ENCODE peak calls at places on chromosomes 1 and 21, in ten cellular contexts. G is pancreas, S is NCI-H1105 treated with DMSO at 0.1 percent for 48 hours, U is left ventricle myocardium inferior, B is GM12878, W is A549, L is nephron progenitor cell, D is HEK293T, M is EH, H is cardiac fibroblast. X is an unnamed sample.

GRCh38 chr21:24076179-24076578 is 1531.1 kb downstream of the MRPL39 start:
- DNase-seq in G (no peak), S (peak), U (no peak), B (no peak), W (no peak), L (no peak), D (no peak), M (no peak), H (peak), X (no peak)

GRCh38 chr1:198435044-198435443 is 105.4 kb downstream of the ATP6V1G3 start:
- DNase-seq in G (no peak), S (no peak), U (no peak), B (no peak), W (no peak), L (no peak), D (no peak), M (no peak), H (peak), X (no peak)

GRCh38 chr1:92502247-92502646 is 15.5 kb upstream of the GFI1 start:
- DNase-seq in G (no peak), S (no peak), U (no peak), B (no peak), W (no peak), L (no peak), D (no peak), M (peak), H (peak), X (no peak)

GRCh38 chr1:55477953-55478352 is 262.8 kb upstream of the USP24 start:
- DNase-seq in G (no peak), S (no peak), U (no peak), B (no peak), W (no peak), L (no peak), D (no peak), M (no peak), H (no peak), X (no peak)

GRCh38 chr1:30845891-30846290 is 62.7 kb downstream of the SDC3 start:
- DNase-seq in G (no peak), S (no peak), U (no peak), B (no peak), W (no peak), L (no peak), D (no peak), M (no peak), H (no peak), X (no peak)

GRCh38 chr1:208230668-208231529 is 13.3 kb downstream of the PLXNA2 start:
- DNase-seq in G (no peak), S (no peak), U (no peak), B (no peak), W (no peak), L (no peak), D (no peak), M (no peak), H (no peak), X (no peak)

GRCh38 chr1:50780797-50781196 is 179.3 kb downstream of the FAF1 start:
- DNase-seq in G (no peak), S (no peak), U (no peak), B (no peak), W (no peak), L (no peak), D (no peak), M (no peak), H (no peak), X (no peak)

GRCh38 chr1:175206687-175207086 is 14.1 kb upstream of the KIAA0040 start:
- DNase-seq in G (no peak), S (peak), U (no peak), B (no peak), W (no peak), L (no peak), D (no peak), M (no peak), H (no peak), X (no peak)

GRCh38 chr21:38796426-38796825 is 9.3 kb upstream of the ETS2 start:
- DNase-seq in G (no peak), S (no peak), U (no peak), B (no peak), W (no peak), L (no peak), D (no peak), M (peak), H (no peak), X (no peak)

GRCh38 chr1:81664341-81664740 is 136.4 kb upstream of the ADGRL2 start:
- DNase-seq in G (no peak), S (no peak), U (no peak), B (no peak), W (no peak), L (no peak), D (no peak), M (peak), H (peak), X (no peak)

GRCh38 chr21:34885636-34886553 is 163.2 kb downstream of the RUNX1 start:
- DNase-seq in G (no peak), S (no peak), U (no peak), B (no peak), W (no peak), L (peak), D (no peak), M (peak), H (peak), X (peak)

GRCh38 chr1:198486903-198487302 is 53.6 kb downstream of the ATP6V1G3 start:
- DNase-seq in G (no peak), S (no peak), U (no peak), B (no peak), W (no peak), L (no peak), D (no peak), M (no peak), H (no peak), X (no peak)

GRCh38 chr1:76425843-76426145 is 351.2 kb downstream of the ST6GALNAC3 start:
- DNase-seq in G (no peak), S (no peak), U (no peak), B (no peak), W (no peak), L (no peak), D (no peak), M (peak), H (peak), X (no peak)

GRCh38 chr1:58786927-58787245 is 3.0 kb upstream of the JUN start:
- DNase-seq in G (no peak), S (no peak), U (no peak), B (no peak), W (no peak), L (no peak), D (no peak), M (no peak), H (no peak), X (no peak)

GRCh38 chr1:65079941-65080340 is 68.1 kb upstream of the AK4 start:
- DNase-seq in G (no peak), S (no peak), U (no peak), B (no peak), W (no peak), L (no peak), D (no peak), M (peak), H (peak), X (no peak)